ENCODE peak calls at places on chromosomes 16 and 17, in five cellular contexts. K is adipocyte, N is cardiac muscle cell, E is heart left ventricle, Z is OCI-LY7. Q is an unnamed sample.
A peak's percentile ranks its signal among the peaks of the same experiment; 100 is the strongest.

GRCh38 chr17:13474073-13474800 is 127.5 kb downstream of the HS3ST3A1 start:
- DNase-seq in E (no peak), N (no peak), K (no peak), Z (no peak), Q (no peak)

GRCh38 chr16:76541062-76541461 is 263.9 kb downstream of the CNTNAP4 start:
- DNase-seq in N (no peak), Z (no peak), E (no peak), K (no peak), Q (no peak)

GRCh38 chr17:65053354-65053881 is 3.1 kb downstream of the GNA13 start:
- DNase-seq in N (no peak), K (no peak), Z (no peak), E (no peak), Q (no peak)

GRCh38 chr17:48747445-48748363 is 19.2 kb upstream of the HOXB13 start:
- DNase-seq in N (no peak), Z (no peak), E (no peak), K (no peak), Q (no peak)

GRCh38 chr17:73283841-73284282 is 22.2 kb upstream of the CPSF4L start:
- DNase-seq in E (no peak), N (peak; percentile 89), K (no peak), Z (no peak), Q (no peak)

GRCh38 chr17:11304568-11304967 is 63.6 kb downstream of the SHISA6 start:
- DNase-seq in Z (no peak), N (no peak), E (no peak), K (no peak), Q (no peak)

GRCh38 chr16:9008335-9009260 is 44.9 kb upstream of the USP7 start:
- DNase-seq in E (peak; percentile 82), K (peak; percentile 90), N (peak; percentile 85), Z (peak; percentile 68), Q (peak; percentile 39)

GRCh38 chr17:5527647-5528250 is 41.4 kb downstream of the MIS12 start:
- DNase-seq in Z (no peak), N (no peak), E (no peak), K (no peak), Q (no peak)

GRCh38 chr17:5352681-5353289 is 66.7 kb downstream of the NUP88 start:
- DNase-seq in Z (no peak), E (no peak), K (no peak), N (no peak), Q (no peak)

GRCh38 chr17:77455111-77455877 is 314.5 kb downstream of the SEC14L1 start:
- DNase-seq in N (no peak), Z (peak; percentile 57), E (no peak), K (no peak), Q (no peak)

GRCh38 chr17:27630607-27631408 is at the start of gene LGALS9:
- DNase-seq in K (no peak), E (no peak), Z (peak; percentile 8), N (no peak), Q (peak; percentile 54)

GRCh38 chr17:72104863-72105234 is 16.0 kb upstream of the SOX9 start:
- DNase-seq in E (no peak), K (no peak), N (no peak), Z (no peak), Q (no peak)

GRCh38 chr16:46976550-46976949 is 3.1 kb upstream of the DNAJA2 start:
- DNase-seq in E (no peak), N (no peak), K (no peak), Z (peak; percentile 11), Q (no peak)

GRCh38 chr16:87149051-87149450 is 168.1 kb downstream of the C16orf95 start:
- DNase-seq in Z (no peak), N (no peak), K (peak; percentile 52), E (no peak), Q (no peak)

GRCh38 chr17:21190078-21190477 is 23.9 kb downstream of the TMEM11 start:
- DNase-seq in Z (no peak), E (no peak), K (no peak), N (no peak), Q (no peak)

GRCh38 chr17:17877548-17878358 is 41.0 kb upstream of the SREBF1 start:
- DNase-seq in N (peak; percentile 88), K (peak; percentile 89), E (peak; percentile 84), Z (no peak), Q (no peak)

DNA sequence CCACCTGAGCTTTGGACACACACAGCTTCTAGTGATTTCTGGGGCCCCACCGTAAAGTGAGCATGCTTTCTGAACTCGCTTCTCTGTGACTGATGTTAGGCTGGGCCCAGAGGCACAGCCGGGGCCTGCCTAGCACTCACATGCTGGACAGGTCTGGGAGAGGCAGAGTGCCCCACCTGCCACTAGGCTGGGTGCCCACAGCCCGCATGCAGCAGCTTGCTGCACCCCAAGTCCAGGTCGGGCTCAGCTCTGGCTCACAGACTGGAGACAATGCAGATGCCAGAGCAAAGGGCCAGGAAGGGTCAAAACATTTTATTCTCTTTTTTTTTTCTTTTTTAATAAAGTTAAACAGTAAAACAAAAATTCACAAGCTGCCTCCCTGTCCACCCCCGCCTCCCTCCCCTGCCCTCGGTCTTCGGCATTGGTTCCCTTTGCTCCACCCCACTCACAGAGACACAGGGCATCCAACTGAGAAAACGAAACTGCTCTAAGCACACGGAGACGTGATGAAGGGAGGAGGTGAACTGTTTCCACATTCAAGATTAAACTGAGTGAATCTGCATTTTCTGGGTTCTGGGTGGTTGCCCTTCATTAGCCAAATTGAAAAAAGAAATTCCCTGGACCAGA is 9.7 kb downstream of the CNP start:
- DNase-seq in E (no peak), K (no peak), N (no peak), Z (no peak), Q (no peak)
- H3K4me3 ChIP-seq in E (no peak overlapping the region), K (peak overlapping the region; percentile 57), N (no peak overlapping the region), Z (no peak overlapping the region), Q (no peak overlapping the region)

DNA sequence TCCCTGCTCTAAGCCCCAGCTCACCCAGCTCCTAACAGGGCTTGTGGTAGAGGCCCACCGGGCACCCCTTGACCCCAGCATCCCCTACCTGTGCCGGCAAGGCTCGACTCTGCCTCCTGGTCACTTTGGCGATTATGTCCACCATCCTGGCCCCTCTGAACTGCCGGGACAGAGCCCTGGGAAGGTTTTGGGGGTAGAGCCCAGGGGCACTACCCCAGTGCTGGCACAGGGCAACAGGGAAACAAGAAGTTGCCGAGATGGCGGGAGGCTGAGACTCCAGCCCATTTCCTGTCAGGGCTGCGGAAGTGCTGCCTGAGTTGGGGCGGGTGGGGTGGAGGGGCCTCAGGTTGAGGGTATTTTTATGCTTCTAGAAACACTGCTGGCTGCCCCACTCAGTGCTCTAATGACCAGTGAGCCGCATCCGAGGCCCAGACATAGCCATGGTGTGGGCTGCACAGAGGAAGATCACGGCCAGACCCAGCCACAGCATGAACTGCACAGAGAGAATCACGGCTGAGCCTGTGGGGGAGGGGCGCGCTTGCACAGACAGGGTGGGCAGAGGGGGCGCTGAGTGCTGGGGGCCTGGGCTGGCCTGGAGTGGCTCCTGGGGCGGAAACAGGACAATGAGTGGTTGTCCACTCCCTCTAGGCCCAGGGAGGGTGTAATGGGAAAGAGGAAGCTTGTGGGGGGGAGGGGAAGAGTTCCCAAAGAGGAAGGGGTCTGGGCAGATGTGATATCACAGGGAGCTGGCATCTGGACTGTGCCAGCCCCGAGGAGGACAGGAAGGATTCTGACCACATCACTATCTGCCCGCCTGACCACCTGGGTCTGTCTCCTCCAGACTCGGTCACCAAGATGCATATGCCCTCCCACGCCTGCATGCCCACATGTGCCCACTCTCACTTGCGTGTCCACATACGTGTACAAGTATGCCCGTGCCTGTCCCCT is 22.3 kb downstream of the ARHGAP27 start:
- DNase-seq in Z (peak; percentile 84), N (no peak), K (no peak), E (peak; percentile 73), Q (peak; percentile 67)
- H3K4me3 ChIP-seq in Z (peak overlapping the region; percentile 75), N (no peak overlapping the region), K (no peak overlapping the region), E (no peak overlapping the region), Q (peak overlapping the region; percentile 79)

DNA sequence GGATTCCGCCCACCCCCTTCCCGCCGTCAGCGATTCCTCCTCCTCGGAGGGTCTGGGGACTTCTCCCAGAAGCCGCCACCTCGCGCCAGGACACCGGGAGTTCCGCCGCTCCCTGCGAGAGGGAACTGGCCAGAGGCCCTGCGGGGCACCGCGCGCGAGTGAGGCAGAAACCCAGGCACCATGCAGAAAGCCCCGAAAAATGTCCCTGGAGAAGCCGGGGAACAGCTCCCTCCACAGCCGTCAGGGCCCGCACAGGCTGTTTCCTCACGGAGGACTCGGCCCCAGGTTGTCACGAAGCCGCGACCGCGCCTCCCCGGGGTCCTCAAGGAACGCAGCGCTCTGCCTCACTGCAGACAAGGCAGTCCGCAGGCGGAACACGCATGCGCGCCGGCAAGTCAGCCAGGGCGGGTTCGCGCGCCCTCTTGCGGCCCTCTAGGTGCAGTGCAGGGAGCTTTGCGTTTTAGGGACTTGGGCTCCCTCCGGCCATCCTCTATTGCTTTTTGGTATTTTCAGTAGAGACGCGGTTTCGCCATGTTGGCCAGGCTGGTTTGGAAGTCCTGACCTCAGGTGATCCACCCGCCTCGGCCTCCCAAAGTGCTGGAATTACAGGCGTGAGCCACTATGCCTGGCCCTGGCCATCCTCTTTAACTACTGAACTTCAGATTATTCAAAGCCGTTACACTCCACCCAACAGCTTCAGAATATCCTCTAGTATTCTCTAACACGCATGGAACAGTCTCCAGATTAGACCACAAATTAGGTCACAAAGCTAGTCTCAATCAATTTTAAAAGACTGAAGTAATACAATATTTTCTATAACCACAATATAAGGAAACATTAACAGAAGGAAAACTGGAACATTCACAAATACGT is 20.3 kb upstream of the ZNF287 start:
- DNase-seq in E (peak; percentile 97), K (peak; percentile 96), Z (peak; percentile 74), N (peak; percentile 95), Q (peak; percentile 83)
- H3K4me3 ChIP-seq in E (peak overlapping the region; percentile 47), K (peak overlapping the region; percentile 85), Z (no peak overlapping the region), N (peak overlapping the region; percentile 33), Q (peak overlapping the region; percentile 47)

DNA sequence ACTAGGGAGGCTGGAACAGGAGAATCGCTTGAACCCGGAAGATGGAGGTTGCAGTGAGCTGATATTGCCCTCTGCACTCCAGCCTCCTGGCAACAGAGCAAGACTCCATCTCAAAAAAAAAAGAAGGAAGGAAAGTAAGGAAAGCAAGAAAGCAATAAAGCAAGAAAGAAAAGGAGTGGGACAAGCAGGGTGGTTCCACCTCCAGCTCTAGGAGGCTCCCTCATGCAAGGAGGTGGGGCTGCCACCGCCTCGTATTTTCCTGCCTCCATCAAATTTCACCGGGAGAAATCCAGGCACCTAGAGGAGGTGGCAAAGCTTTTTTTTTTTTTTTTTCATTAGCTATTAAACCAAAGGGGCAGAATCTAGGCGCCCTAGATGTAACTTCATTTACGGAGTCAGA is 1.0 kb downstream of the CYB561 start:
- DNase-seq in E (no peak), Z (no peak), N (no peak), K (no peak), Q (no peak)
- H3K4me3 ChIP-seq in E (no peak overlapping the region), Z (no peak overlapping the region), N (no peak overlapping the region), K (peak overlapping the region; percentile 79), Q (no peak overlapping the region)